ENCODE peak calls at places on chromosomes 1 and 21, in ten cellular contexts. G, B, D, W, J, U, O, V, Z and Y are unnamed samples.

GRCh38 chr21:37208741-37209225 is 58.4 kb downstream of the VPS26C start:
- DNase-seq in G (no peak), J (no peak), D (no peak), B (no peak), W (no peak), Z (no peak), V (no peak), U (no peak), O (no peak), Y (no peak)

GRCh38 chr1:46223472-46223943 is 20.4 kb downstream of the LURAP1 start:
- DNase-seq in B (peak), Z (peak), U (peak), O (peak), W (peak), J (peak), V (peak), D (peak), G (peak), Y (peak)

GRCh38 chr1:116368241-116368640 is 4.8 kb upstream of the ATP1A1 start:
- DNase-seq in J (no peak), V (no peak), U (no peak), O (no peak), B (no peak), G (no peak), D (no peak), Z (no peak), W (no peak), Y (no peak)

GRCh38 chr21:40652436-40652835 is 194.5 kb downstream of the DSCAM start:
- DNase-seq in G (no peak), D (no peak), W (no peak), Z (no peak), O (no peak), U (no peak), B (no peak), J (no peak), V (no peak), Y (no peak)

GRCh38 chr1:240611619-240612490 is at the start of gene GREM2:
- DNase-seq in D (peak), W (peak), V (peak), U (peak), G (peak), O (peak), Z (peak), B (no peak), J (peak), Y (peak)

GRCh38 chr21:41411449-41412089 is 14.5 kb upstream of the MX1 start:
- DNase-seq in W (no peak), G (peak), J (no peak), Z (no peak), V (no peak), D (peak), U (no peak), O (peak), B (no peak), Y (peak)

GRCh38 chr1:3460653-3461237 is 6.3 kb downstream of the ARHGEF16 start:
- DNase-seq in B (no peak), W (no peak), Z (no peak), O (no peak), J (no peak), D (no peak), U (peak), G (no peak), V (no peak), Y (no peak)

GRCh38 chr1:160151303-160151702 is at the start of gene ATP1A4:
- DNase-seq in B (no peak), J (no peak), D (no peak), W (no peak), V (no peak), O (no peak), G (no peak), U (no peak), Z (no peak), Y (no peak)

GRCh38 chr21:38920631-38921398 is 115.1 kb downstream of the ETS2 start:
- DNase-seq in O (peak), J (no peak), V (no peak), B (no peak), Z (no peak), G (no peak), W (no peak), D (no peak), U (no peak), Y (no peak)

GRCh38 chr1:87333692-87334347 is 5.1 kb downstream of the LMO4 start:
- DNase-seq in D (no peak), Z (no peak), J (no peak), G (no peak), U (no peak), W (no peak), B (no peak), O (no peak), V (no peak), Y (no peak)

GRCh38 chr1:198258491-198258890 is 101.7 kb downstream of the NEK7 start:
- DNase-seq in B (no peak), J (no peak), G (no peak), D (no peak), O (no peak), Z (no peak), U (no peak), V (no peak), W (no peak), Y (no peak)

GRCh38 chr1:9630331-9631081 is 21.0 kb upstream of the PIK3CD start:
- DNase-seq in O (no peak), B (no peak), D (peak), G (no peak), W (peak), J (no peak), Z (no peak), U (no peak), V (no peak), Y (no peak)

GRCh38 chr1:203796223-203796747 is 862 bp downstream of the ZBED6 start:
- DNase-seq in O (peak), U (no peak), D (peak), G (no peak), V (no peak), B (peak), J (no peak), W (no peak), Z (no peak), Y (peak)

GRCh38 chr21:39182484-39183271 is 573 bp downstream of the PSMG1 start:
- DNase-seq in G (no peak), V (no peak), Z (peak), W (no peak), U (no peak), B (no peak), D (peak), O (peak), J (no peak), Y (no peak)

GRCh38 chr1:91553196-91553595 is 52.5 kb downstream of the CDC7 start:
- DNase-seq in V (no peak), O (no peak), W (no peak), J (no peak), D (no peak), G (no peak), U (no peak), B (no peak), Z (no peak), Y (no peak)